ENCODE peak calls at places on chromosome 14, in eight cellular contexts. One of them, this sample, is unnamed.

GRCh38 chr14:55220230-55220629 is 28.8 kb upstream of the DLGAP5 start:
- DNase-seq in HCT116: no peak
- DNase-seq in A549: no peak
- DNase-seq in HepG2: no peak
- DNase-seq in endothelial cell of umbilical vein: no peak
- DNase-seq in K562: no peak
- DNase-seq in H1: no peak
- DNase-seq in GM12878: no peak
- DNase-seq in this sample: no peak

GRCh38 chr14:59964251-59965007 is 44.5 kb downstream of the LRRC9 start:
- DNase-seq in HCT116: no peak
- DNase-seq in A549: no peak
- DNase-seq in HepG2: no peak
- DNase-seq in endothelial cell of umbilical vein: no peak
- DNase-seq in K562: no peak
- DNase-seq in H1: no peak
- DNase-seq in GM12878: no peak
- DNase-seq in this sample: no peak

GRCh38 chr14:63614964-63615363 is 26.7 kb downstream of the WDR89 start:
- DNase-seq in HCT116: no peak
- DNase-seq in A549: no peak
- DNase-seq in HepG2: no peak
- DNase-seq in endothelial cell of umbilical vein: peak; percentile 98
- DNase-seq in K562: no peak
- DNase-seq in H1: no peak
- DNase-seq in GM12878: no peak
- DNase-seq in this sample: no peak

GRCh38 chr14:100677925-100678765 is 48.5 kb upstream of the DLK1 start:
- DNase-seq in HCT116: no peak
- DNase-seq in A549: no peak
- DNase-seq in HepG2: no peak
- DNase-seq in endothelial cell of umbilical vein: no peak
- DNase-seq in K562: peak; percentile 75
- DNase-seq in H1: no peak
- DNase-seq in GM12878: no peak
- DNase-seq in this sample: peak; percentile 88

GRCh38 chr14:74508292-74508731 is 14.7 kb downstream of the ISCA2 start:
- DNase-seq in HCT116: no peak
- DNase-seq in A549: peak; percentile 41
- DNase-seq in HepG2: peak; percentile 54
- DNase-seq in endothelial cell of umbilical vein: no peak
- DNase-seq in K562: no peak
- DNase-seq in H1: no peak
- DNase-seq in GM12878: no peak
- DNase-seq in this sample: peak; percentile 35

GRCh38 chr14:68940614-68941185 is 38.4 kb downstream of the ACTN1 start:
- DNase-seq in HCT116: no peak
- DNase-seq in A549: no peak
- DNase-seq in HepG2: no peak
- DNase-seq in endothelial cell of umbilical vein: no peak
- DNase-seq in K562: no peak
- DNase-seq in H1: no peak
- DNase-seq in GM12878: no peak
- DNase-seq in this sample: no peak

GRCh38 chr14:93713726-93714405 is 74.4 kb downstream of the PRIMA1 start:
- DNase-seq in HCT116: no peak
- DNase-seq in A549: no peak
- DNase-seq in HepG2: no peak
- DNase-seq in endothelial cell of umbilical vein: no peak
- DNase-seq in K562: no peak
- DNase-seq in H1: no peak
- DNase-seq in GM12878: no peak
- DNase-seq in this sample: no peak

GRCh38 chr14:22994762-22995275 is 12.5 kb upstream of the AJUBA start:
- DNase-seq in HCT116: no peak
- DNase-seq in A549: peak; percentile 40
- DNase-seq in HepG2: peak; percentile 67
- DNase-seq in endothelial cell of umbilical vein: peak; percentile 49
- DNase-seq in K562: peak; percentile 62
- DNase-seq in H1: no peak
- DNase-seq in GM12878: no peak
- DNase-seq in this sample: peak; percentile 68

GRCh38 chr14:87014854-87015253 is 978.1 kb downstream of the GALC start:
- DNase-seq in HCT116: no peak
- DNase-seq in A549: peak; percentile 1
- DNase-seq in HepG2: no peak
- DNase-seq in endothelial cell of umbilical vein: no peak
- DNase-seq in K562: no peak
- DNase-seq in H1: no peak
- DNase-seq in GM12878: no peak
- DNase-seq in this sample: peak; percentile 2

GRCh38 chr14:36515105-36515593 is 4.9 kb downstream of the NKX2-1 start:
- DNase-seq in HCT116: no peak
- DNase-seq in A549: no peak
- DNase-seq in HepG2: no peak
- DNase-seq in endothelial cell of umbilical vein: no peak
- DNase-seq in K562: no peak
- DNase-seq in H1: no peak
- DNase-seq in GM12878: no peak
- DNase-seq in this sample: no peak

GRCh38 chr14:77979666-77980351 is 179.9 kb downstream of the ADCK1 start:
- DNase-seq in HCT116: no peak
- DNase-seq in A549: peak; percentile 12
- DNase-seq in HepG2: peak; percentile 13
- DNase-seq in endothelial cell of umbilical vein: no peak
- DNase-seq in K562: peak; percentile 61
- DNase-seq in H1: no peak
- DNase-seq in GM12878: no peak
- DNase-seq in this sample: peak; percentile 47

GRCh38 chr14:58947816-58948440 is 240.5 kb upstream of the DAAM1 start:
- DNase-seq in HCT116: no peak
- DNase-seq in A549: peak; percentile 37
- DNase-seq in HepG2: no peak
- DNase-seq in endothelial cell of umbilical vein: peak; percentile 3
- DNase-seq in K562: no peak
- DNase-seq in H1: no peak
- DNase-seq in GM12878: no peak
- DNase-seq in this sample: peak; percentile 12

GRCh38 chr14:84036863-84037262 is 1493.1 kb upstream of the FLRT2 start:
- DNase-seq in HCT116: no peak
- DNase-seq in A549: no peak
- DNase-seq in HepG2: no peak
- DNase-seq in endothelial cell of umbilical vein: peak; percentile 74
- DNase-seq in K562: no peak
- DNase-seq in H1: no peak
- DNase-seq in GM12878: peak; percentile 3
- DNase-seq in this sample: peak; percentile 79

GRCh38 chr14:94571950-94572349 is 9.3 kb upstream of the SERPINA5 start:
- DNase-seq in HCT116: no peak
- DNase-seq in A549: no peak
- DNase-seq in HepG2: peak; percentile 37
- DNase-seq in endothelial cell of umbilical vein: peak; percentile 11
- DNase-seq in K562: no peak
- DNase-seq in H1: no peak
- DNase-seq in GM12878: no peak
- DNase-seq in this sample: no peak

GRCh38 chr14:63896278-63896720 is 43.5 kb downstream of the SYNE2 start:
- DNase-seq in HCT116: peak; percentile 12
- DNase-seq in A549: peak; percentile 55
- DNase-seq in HepG2: peak; percentile 81
- DNase-seq in endothelial cell of umbilical vein: peak; percentile 99
- DNase-seq in K562: no peak
- DNase-seq in H1: no peak
- DNase-seq in GM12878: no peak
- DNase-seq in this sample: no peak

GRCh38 chr14:55077155-55077554 is 25.7 kb downstream of the MAPK1IP1L start:
- DNase-seq in HCT116: peak; percentile 58
- DNase-seq in A549: peak; percentile 32
- DNase-seq in HepG2: peak; percentile 19
- DNase-seq in endothelial cell of umbilical vein: no peak
- DNase-seq in K562: no peak
- DNase-seq in H1: no peak
- DNase-seq in GM12878: no peak
- DNase-seq in this sample: no peak

GRCh38 chr14:61188196-61188595 is 92.9 kb downstream of the TMEM30B start:
- DNase-seq in HCT116: no peak
- DNase-seq in A549: peak; percentile 41
- DNase-seq in HepG2: no peak
- DNase-seq in endothelial cell of umbilical vein: peak; percentile 21
- DNase-seq in K562: no peak
- DNase-seq in H1: no peak
- DNase-seq in GM12878: no peak
- DNase-seq in this sample: no peak

GRCh38 chr14:74324945-74325361 is 22.2 kb upstream of the ABCD4 start:
- DNase-seq in HCT116: no peak
- DNase-seq in A549: peak; percentile 42
- DNase-seq in HepG2: peak; percentile 9
- DNase-seq in endothelial cell of umbilical vein: peak; percentile 37
- DNase-seq in K562: peak; percentile 42
- DNase-seq in H1: no peak
- DNase-seq in GM12878: no peak
- DNase-seq in this sample: peak; percentile 45

GRCh38 chr14:58844544-58844943 is 206.8 kb downstream of the DACT1 start:
- DNase-seq in HCT116: no peak
- DNase-seq in A549: no peak
- DNase-seq in HepG2: no peak
- DNase-seq in endothelial cell of umbilical vein: no peak
- DNase-seq in K562: no peak
- DNase-seq in H1: no peak
- DNase-seq in GM12878: no peak
- DNase-seq in this sample: no peak

GRCh38 chr14:55129086-55129427 is at the start of gene LGALS3:
- DNase-seq in HCT116: no peak
- DNase-seq in A549: peak; percentile 56
- DNase-seq in HepG2: no peak
- DNase-seq in endothelial cell of umbilical vein: peak; percentile 23
- DNase-seq in K562: peak; percentile 69
- DNase-seq in H1: no peak
- DNase-seq in GM12878: no peak
- DNase-seq in this sample: peak; percentile 72

GRCh38 chr14:92692822-92693226 is 55.6 kb downstream of the LGMN start:
- DNase-seq in HCT116: no peak
- DNase-seq in A549: peak; percentile 27
- DNase-seq in HepG2: no peak
- DNase-seq in endothelial cell of umbilical vein: peak; percentile 67
- DNase-seq in K562: no peak
- DNase-seq in H1: no peak
- DNase-seq in GM12878: no peak
- DNase-seq in this sample: no peak

DNA sequence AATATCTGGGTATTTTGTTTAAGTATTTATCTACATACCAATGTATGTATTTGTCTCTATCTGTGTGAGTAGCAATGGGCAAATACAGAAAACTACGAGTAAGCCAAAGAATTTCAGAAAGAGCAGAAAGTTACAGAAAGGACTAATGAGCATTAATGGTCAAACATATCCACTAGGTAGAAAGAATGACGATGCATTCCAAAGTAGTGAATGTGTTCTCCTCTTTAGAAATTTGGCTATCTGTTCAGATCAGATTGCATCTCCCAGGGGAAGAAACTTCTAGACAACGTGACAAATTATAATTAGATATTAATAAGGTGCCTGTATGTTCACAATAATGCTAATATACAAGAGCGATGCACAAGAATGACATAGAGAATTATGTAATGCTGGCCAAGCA is 194.5 kb upstream of the GZMB start:
- DNase-seq in HCT116: no peak
- DNase-seq in A549: no peak
- DNase-seq in HepG2: no peak
- DNase-seq in endothelial cell of umbilical vein: no peak
- DNase-seq in K562: no peak
- DNase-seq in H1: no peak
- DNase-seq in GM12878: no peak
- DNase-seq in this sample: no peak
- TF ChIP-seq MAX in HCT116: no peak
- TF ChIP-seq MAX in A549: no peak
- TF ChIP-seq MAX in HepG2: no peak
- TF ChIP-seq MAX in endothelial cell of umbilical vein: no peak
- TF ChIP-seq MAX in K562: no peak
- TF ChIP-seq MAX in H1: no peak
- TF ChIP-seq MAX in GM12878: no peak
- TF ChIP-seq MAX in this sample: no peak

GRCh38 chr14:102592969-102593840 is 756 bp downstream of the RCOR1 start:
- DNase-seq in HCT116: no peak
- DNase-seq in A549: peak; percentile 41
- DNase-seq in HepG2: no peak
- DNase-seq in endothelial cell of umbilical vein: peak; percentile 41
- DNase-seq in K562: peak; percentile 42
- DNase-seq in H1: no peak
- DNase-seq in GM12878: no peak
- DNase-seq in this sample: peak; percentile 58

GRCh38 chr14:102591944-102592772 is at the start of gene RCOR1:
- DNase-seq in HCT116: peak; percentile 93
- DNase-seq in A549: peak; percentile 97
- DNase-seq in HepG2: peak; percentile 89
- DNase-seq in endothelial cell of umbilical vein: peak; percentile 96
- DNase-seq in K562: peak; percentile 96
- DNase-seq in H1: peak; percentile 84
- DNase-seq in GM12878: peak; percentile 80
- DNase-seq in this sample: peak; percentile 98

GRCh38 chr14:102589761-102590290 is 2.6 kb upstream of the RCOR1 start:
- DNase-seq in HCT116: no peak
- DNase-seq in A549: no peak
- DNase-seq in HepG2: no peak
- DNase-seq in endothelial cell of umbilical vein: no peak
- DNase-seq in K562: no peak
- DNase-seq in H1: no peak
- DNase-seq in GM12878: no peak
- DNase-seq in this sample: no peak

GRCh38 chr14:102590667-102591099 is 1.8 kb upstream of the RCOR1 start:
- DNase-seq in HCT116: peak; percentile 54
- DNase-seq in A549: peak; percentile 84
- DNase-seq in HepG2: peak; percentile 84
- DNase-seq in endothelial cell of umbilical vein: peak; percentile 33
- DNase-seq in K562: peak; percentile 48
- DNase-seq in H1: no peak
- DNase-seq in GM12878: no peak
- DNase-seq in this sample: peak; percentile 45

GRCh38 chr14:102591372-102591943 is 991 bp upstream of the RCOR1 start:
- DNase-seq in HCT116: no peak
- DNase-seq in A549: peak; percentile 40
- DNase-seq in HepG2: no peak
- DNase-seq in endothelial cell of umbilical vein: peak; percentile 39
- DNase-seq in K562: peak; percentile 40
- DNase-seq in H1: no peak
- DNase-seq in GM12878: no peak
- DNase-seq in this sample: no peak
- TF ChIP-seq POLR2A in HCT116: no peak
- TF ChIP-seq POLR2A in A549: peak; percentile 28
- TF ChIP-seq POLR2A in HepG2: no peak
- TF ChIP-seq POLR2A in endothelial cell of umbilical vein: no peak
- TF ChIP-seq POLR2A in K562: peak; percentile 58
- TF ChIP-seq POLR2A in H1: no peak
- TF ChIP-seq POLR2A in GM12878: no peak
- TF ChIP-seq POLR2A in this sample: no peak

GRCh38 chr14:104563742-104564615 is 15.6 kb upstream of the C14orf180 start:
- DNase-seq in HCT116: peak; percentile 51
- DNase-seq in A549: peak; percentile 77
- DNase-seq in HepG2: peak; percentile 18
- DNase-seq in endothelial cell of umbilical vein: peak; percentile 62
- DNase-seq in K562: peak; percentile 86
- DNase-seq in H1: peak; percentile 66
- DNase-seq in GM12878: no peak
- DNase-seq in this sample: peak; percentile 70
- TF ChIP-seq MAX in HCT116: no peak
- TF ChIP-seq MAX in A549: no peak
- TF ChIP-seq MAX in HepG2: no peak
- TF ChIP-seq MAX in endothelial cell of umbilical vein: no peak
- TF ChIP-seq MAX in K562: no peak
- TF ChIP-seq MAX in H1: peak; percentile 11
- TF ChIP-seq MAX in GM12878: no peak
- TF ChIP-seq MAX in this sample: no peak

GRCh38 chr14:91350813-91351507 is 66.7 kb downstream of the CCDC88C start:
- DNase-seq in HCT116: no peak
- DNase-seq in A549: no peak
- DNase-seq in HepG2: no peak
- DNase-seq in endothelial cell of umbilical vein: no peak
- DNase-seq in K562: no peak
- DNase-seq in H1: no peak
- DNase-seq in GM12878: peak; percentile 91
- DNase-seq in this sample: peak; percentile 18
- TF ChIP-seq POLR2A in HCT116: no peak
- TF ChIP-seq POLR2A in A549: no peak
- TF ChIP-seq POLR2A in HepG2: no peak
- TF ChIP-seq POLR2A in endothelial cell of umbilical vein: no peak
- TF ChIP-seq POLR2A in K562: no peak
- TF ChIP-seq POLR2A in H1: no peak
- TF ChIP-seq POLR2A in GM12878: peak; percentile 62
- TF ChIP-seq POLR2A in this sample: no peak